ENCODE peak calls at places on chromosome 1, in four cellular contexts. K is suprapubic skin, F is ovary, D is sigmoid colon. E is an unnamed sample.

GRCh38 chr1:162193815-162194214 is 124.3 kb downstream of the NOS1AP start:
- DNase-seq in K (no peak), F (no peak), D (no peak), E (no peak)

GRCh38 chr1:147084273-147085096 is 87.8 kb downstream of the PRKAB2 start:
- DNase-seq in K (no peak), F (peak; percentile 17), D (peak; percentile 76), E (peak; percentile 44)

GRCh38 chr1:53125623-53126360 is 16.6 kb downstream of the SLC1A7 start:
- DNase-seq in K (no peak), F (no peak), D (peak; percentile 81), E (peak; percentile 42)

GRCh38 chr1:53115403-53116306 is 26.8 kb downstream of the SLC1A7 start:
- DNase-seq in K (no peak), F (peak; percentile 70), D (no peak), E (no peak)

GRCh38 chr1:220119043-220119512 is 25.1 kb downstream of the IARS2 start:
- DNase-seq in K (no peak), F (no peak), D (no peak), E (no peak)

GRCh38 chr1:15380606-15381508 is 28.8 kb upstream of the EFHD2 start:
- DNase-seq in K (no peak), F (no peak), D (no peak), E (no peak)

GRCh38 chr1:119674835-119675289 is 26.8 kb upstream of the ZNF697 start:
- DNase-seq in K (no peak), F (no peak), D (peak; percentile 73), E (no peak)

GRCh38 chr1:162905759-162906158 is 44.8 kb upstream of the CCDC190 start:
- DNase-seq in K (no peak), F (no peak), D (no peak), E (no peak)

GRCh38 chr1:40862008-40862863 is at the start of gene CITED4:
- DNase-seq in K (peak; percentile 97), F (peak; percentile 95), D (peak; percentile 98), E (peak; percentile 95)

GRCh38 chr1:77303387-77303786 is 21.6 kb downstream of the AK5 start:
- DNase-seq in K (no peak), F (no peak), D (no peak), E (no peak)

GRCh38 chr1:4937876-4938534 is 283.6 kb downstream of the AJAP1 start:
- DNase-seq in K (no peak), F (no peak), D (no peak), E (no peak)

GRCh38 chr1:17582124-17582768 is 42.7 kb downstream of the ARHGEF10L start:
- DNase-seq in K (no peak), F (no peak), D (no peak), E (no peak)

GRCh38 chr1:30880631-30881155 is 27.9 kb downstream of the SDC3 start:
- DNase-seq in K (no peak), F (no peak), D (no peak), E (no peak)

GRCh38 chr1:75632350-75632949 is 21.5 kb upstream of the SLC44A5 start:
- DNase-seq in K (no peak), F (no peak), D (no peak), E (no peak)

GRCh38 chr1:219495737-219496408 is 117.0 kb downstream of the ZC3H11B start:
- DNase-seq in K (no peak), F (no peak), D (no peak), E (no peak)

GRCh38 chr1:173478099-173478555 is 992 bp downstream of the PRDX6 start:
- DNase-seq in K (no peak), F (peak; percentile 38), D (peak; percentile 87), E (no peak)

GRCh38 chr1:62362061-62362951 is 43.1 kb upstream of the KANK4 start:
- DNase-seq in K (no peak), F (no peak), D (no peak), E (no peak)

GRCh38 chr1:25554886-25555752 is 11.7 kb downstream of the LDLRAP1 start:
- DNase-seq in K (no peak), F (no peak), D (no peak), E (no peak)

GRCh38 chr1:165411396-165411795 is 33.5 kb downstream of the RXRG start:
- DNase-seq in K (no peak), F (no peak), D (no peak), E (no peak)

GRCh38 chr1:162677607-162678371 is 45.5 kb downstream of the DDR2 start:
- DNase-seq in K (no peak), F (no peak), D (no peak), E (no peak)

GRCh38 chr1:72282690-72283203 is 408 bp upstream of the NEGR1 start:
- DNase-seq in K (peak; percentile 87), F (peak; percentile 81), D (peak; percentile 96), E (peak; percentile 81)

GRCh38 chr1:59015708-59016107 is 231.9 kb upstream of the JUN start:
- DNase-seq in K (no peak), F (no peak), D (no peak), E (no peak)

GRCh38 chr1:241825581-241825980 is 22.4 kb upstream of the EXO1 start:
- DNase-seq in K (no peak), F (no peak), D (no peak), E (no peak)

GRCh38 chr1:198118136-198118535 is 38.7 kb upstream of the NEK7 start:
- DNase-seq in K (no peak), F (peak; percentile 70), D (peak; percentile 81), E (peak; percentile 71)

GRCh38 chr1:999797-1000356 is at the start of gene HES4:
- DNase-seq in K (peak; percentile 93), F (peak; percentile 42), D (peak; percentile 97), E (peak; percentile 53)

GRCh38 chr1:245605480-245606156 is 450.8 kb downstream of the KIF26B start:
- DNase-seq in K (no peak), F (no peak), D (no peak), E (no peak)
- TF ChIP-seq EP300 in K (no peak), F (no peak), D (no peak), E (no peak)

GRCh38 chr1:55443175-55443933 is 228.2 kb upstream of the USP24 start:
- DNase-seq in K (peak; percentile 93), F (peak; percentile 80), D (peak; percentile 96), E (peak; percentile 82)
- TF ChIP-seq EP300 in K (peak; percentile 49), F (peak; percentile 94), D (peak; percentile 67), E (peak; percentile 94)

DNA sequence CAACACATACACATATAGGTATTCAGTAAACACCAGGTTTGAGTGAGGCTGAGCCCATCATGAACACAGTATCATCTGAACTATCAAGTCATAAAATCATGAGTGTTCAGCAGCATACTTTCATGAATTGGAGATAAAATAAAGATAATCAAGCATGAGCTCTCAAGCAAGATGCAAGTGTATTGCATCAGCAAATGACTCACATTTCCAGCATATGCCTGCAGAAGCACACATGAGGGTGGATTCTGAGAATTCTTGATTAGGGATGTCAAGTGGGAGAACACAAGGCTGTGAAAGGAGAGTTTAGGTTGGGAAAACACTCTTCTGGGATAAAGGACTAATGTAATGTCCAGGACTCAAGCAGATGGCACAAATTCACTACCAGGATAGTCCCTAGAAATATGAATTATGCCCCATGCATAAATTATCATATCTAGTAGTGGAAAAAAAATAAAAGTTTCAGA is 299.2 kb downstream of the SRGAP2C start:
- DNase-seq in K (no peak), F (no peak), D (no peak), E (no peak)
- TF ChIP-seq EP300 in K (no peak), F (no peak), D (no peak), E (no peak)

GRCh38 chr1:81573458-81573857 is 227.3 kb upstream of the ADGRL2 start:
- DNase-seq in K (no peak), F (no peak), D (no peak), E (no peak)

GRCh38 chr1:81582467-81582986 is 218.2 kb upstream of the ADGRL2 start:
- DNase-seq in K (no peak), F (no peak), D (no peak), E (no peak)

GRCh38 chr1:81574365-81574764 is 226.4 kb upstream of the ADGRL2 start:
- DNase-seq in K (no peak), F (no peak), D (no peak), E (no peak)

GRCh38 chr1:81571946-81572345 is 228.8 kb upstream of the ADGRL2 start:
- DNase-seq in K (no peak), F (no peak), D (no peak), E (no peak)

GRCh38 chr1:81576996-81577697 is 223.6 kb upstream of the ADGRL2 start:
- DNase-seq in K (no peak), F (no peak), D (no peak), E (no peak)
- TF ChIP-seq EP300 in K (no peak), F (no peak), D (no peak), E (no peak)

DNA sequence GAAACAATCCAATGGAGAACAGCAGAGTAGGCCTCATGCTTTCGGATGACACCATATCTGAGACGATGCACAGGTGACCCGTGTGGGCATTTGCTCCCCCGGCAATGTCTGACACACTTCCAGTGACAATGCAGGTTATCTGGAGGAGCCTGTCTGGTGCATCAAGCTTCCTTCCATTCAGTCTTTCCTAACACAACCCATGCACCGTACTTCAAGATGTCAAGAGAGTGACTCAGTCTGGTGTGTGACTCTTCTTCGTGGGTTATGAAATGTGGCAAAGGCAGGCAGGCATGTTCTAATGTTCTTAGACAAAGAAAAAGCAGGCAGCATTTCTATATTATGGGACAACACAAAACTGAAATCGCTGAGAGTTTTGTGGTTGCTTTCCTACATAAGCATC is 159.0 kb downstream of the EDEM3 start:
- DNase-seq in K (no peak), F (no peak), D (no peak), E (no peak)
- TF ChIP-seq EP300 in K (no peak), F (no peak), D (no peak), E (no peak)

E was measured in tibial nerve.